ENCODE peak calls at places on chromosomes 11 and 22, in eight cellular contexts. One of them, this sample, is unnamed.

GRCh38 chr22:48758905-48759875 is 1068.5 kb downstream of the BRD1 start:
- DNase-seq in tibial artery: peak
- DNase-seq in omental fat pad: peak
- DNase-seq in AG09319: no peak
- DNase-seq in lower leg skin: no peak
- DNase-seq in osteocyte: peak
- DNase-seq in astrocyte of the cerebellum: no peak
- DNase-seq in OCI-LY7: no peak
- DNase-seq in this sample: peak

GRCh38 chr22:46734830-46735453 is 3.1 kb downstream of the CERK start:
- DNase-seq in omental fat pad: no peak
- DNase-seq in astrocyte of the cerebellum: no peak
- DNase-seq in osteocyte: no peak
- DNase-seq in lower leg skin: no peak
- DNase-seq in tibial artery: peak
- DNase-seq in OCI-LY7: peak
- DNase-seq in AG09319: no peak
- DNase-seq in this sample: no peak

GRCh38 chr11:74417379-74417804 is 19.2 kb upstream of the PGM2L1 start:
- DNase-seq in tibial artery: no peak
- DNase-seq in osteocyte: no peak
- DNase-seq in AG09319: no peak
- DNase-seq in lower leg skin: no peak
- DNase-seq in omental fat pad: no peak
- DNase-seq in astrocyte of the cerebellum: peak
- DNase-seq in OCI-LY7: no peak
- DNase-seq in this sample: no peak

GRCh38 chr22:17339095-17339693 is 30.1 kb upstream of the CECR2 start:
- DNase-seq in omental fat pad: no peak
- DNase-seq in lower leg skin: no peak
- DNase-seq in AG09319: no peak
- DNase-seq in OCI-LY7: no peak
- DNase-seq in tibial artery: no peak
- DNase-seq in osteocyte: no peak
- DNase-seq in astrocyte of the cerebellum: no peak
- DNase-seq in this sample: no peak

GRCh38 chr11:96054870-96055705 is 131.2 kb upstream of the MTMR2 start:
- DNase-seq in osteocyte: no peak
- DNase-seq in tibial artery: no peak
- DNase-seq in OCI-LY7: peak
- DNase-seq in AG09319: no peak
- DNase-seq in lower leg skin: no peak
- DNase-seq in omental fat pad: no peak
- DNase-seq in astrocyte of the cerebellum: no peak
- DNase-seq in this sample: no peak

GRCh38 chr11:102530558-102530957 is at the start of gene MMP7:
- DNase-seq in omental fat pad: no peak
- DNase-seq in astrocyte of the cerebellum: no peak
- DNase-seq in osteocyte: no peak
- DNase-seq in lower leg skin: no peak
- DNase-seq in tibial artery: no peak
- DNase-seq in AG09319: no peak
- DNase-seq in OCI-LY7: no peak
- DNase-seq in this sample: no peak

GRCh38 chr22:23969071-23969470 is 2.4 kb downstream of the DDTL start:
- DNase-seq in AG09319: no peak
- DNase-seq in OCI-LY7: no peak
- DNase-seq in osteocyte: no peak
- DNase-seq in tibial artery: no peak
- DNase-seq in astrocyte of the cerebellum: no peak
- DNase-seq in lower leg skin: no peak
- DNase-seq in omental fat pad: no peak
- DNase-seq in this sample: no peak

GRCh38 chr22:46979506-46979905 is 217.1 kb downstream of the TBC1D22A start:
- DNase-seq in tibial artery: no peak
- DNase-seq in OCI-LY7: no peak
- DNase-seq in osteocyte: peak
- DNase-seq in AG09319: no peak
- DNase-seq in astrocyte of the cerebellum: no peak
- DNase-seq in lower leg skin: peak
- DNase-seq in omental fat pad: no peak
- DNase-seq in this sample: no peak

GRCh38 chr11:17610402-17610894 is 63.4 kb downstream of the OTOG start:
- DNase-seq in AG09319: no peak
- DNase-seq in lower leg skin: peak
- DNase-seq in osteocyte: peak
- DNase-seq in tibial artery: no peak
- DNase-seq in OCI-LY7: no peak
- DNase-seq in astrocyte of the cerebellum: no peak
- DNase-seq in omental fat pad: no peak
- DNase-seq in this sample: peak

GRCh38 chr11:73204711-73205121 is 13.4 kb upstream of the P2RY2 start:
- DNase-seq in lower leg skin: peak
- DNase-seq in OCI-LY7: no peak
- DNase-seq in osteocyte: no peak
- DNase-seq in AG09319: no peak
- DNase-seq in tibial artery: peak
- DNase-seq in omental fat pad: no peak
- DNase-seq in astrocyte of the cerebellum: no peak
- DNase-seq in this sample: no peak

GRCh38 chr22:21054714-21055563 is 9.2 kb downstream of the LRRC74B start:
- DNase-seq in OCI-LY7: no peak
- DNase-seq in omental fat pad: no peak
- DNase-seq in astrocyte of the cerebellum: no peak
- DNase-seq in osteocyte: no peak
- DNase-seq in AG09319: no peak
- DNase-seq in lower leg skin: no peak
- DNase-seq in tibial artery: no peak
- DNase-seq in this sample: no peak

GRCh38 chr22:21052715-21053459 is 7.1 kb downstream of the LRRC74B start:
- DNase-seq in AG09319: no peak
- DNase-seq in tibial artery: no peak
- DNase-seq in osteocyte: no peak
- DNase-seq in astrocyte of the cerebellum: no peak
- DNase-seq in omental fat pad: no peak
- DNase-seq in lower leg skin: no peak
- DNase-seq in OCI-LY7: no peak
- DNase-seq in this sample: no peak

GRCh38 chr22:21051145-21051835 is 5.5 kb downstream of the LRRC74B start:
- DNase-seq in omental fat pad: no peak
- DNase-seq in AG09319: no peak
- DNase-seq in osteocyte: no peak
- DNase-seq in lower leg skin: no peak
- DNase-seq in astrocyte of the cerebellum: no peak
- DNase-seq in tibial artery: no peak
- DNase-seq in OCI-LY7: no peak
- DNase-seq in this sample: no peak

GRCh38 chr22:21054046-21054713 is 8.4 kb downstream of the LRRC74B start:
- DNase-seq in tibial artery: no peak
- DNase-seq in lower leg skin: no peak
- DNase-seq in omental fat pad: no peak
- DNase-seq in osteocyte: no peak
- DNase-seq in astrocyte of the cerebellum: no peak
- DNase-seq in OCI-LY7: no peak
- DNase-seq in AG09319: no peak
- DNase-seq in this sample: no peak

GRCh38 chr22:21051836-21052400 is 6.2 kb downstream of the LRRC74B start:
- DNase-seq in OCI-LY7: no peak
- DNase-seq in tibial artery: no peak
- DNase-seq in astrocyte of the cerebellum: no peak
- DNase-seq in AG09319: no peak
- DNase-seq in lower leg skin: no peak
- DNase-seq in osteocyte: no peak
- DNase-seq in omental fat pad: no peak
- DNase-seq in this sample: no peak
- TF ChIP-seq CTCF in OCI-LY7: no peak
- TF ChIP-seq CTCF in tibial artery: no peak
- TF ChIP-seq CTCF in astrocyte of the cerebellum: no peak
- TF ChIP-seq CTCF in AG09319: no peak
- TF ChIP-seq CTCF in lower leg skin: no peak
- TF ChIP-seq CTCF in osteocyte: no peak
- TF ChIP-seq CTCF in omental fat pad: no peak
- TF ChIP-seq CTCF in this sample: no peak

GRCh38 chr11:11988099-11988651 is 20.3 kb downstream of the DKK3 start:
- DNase-seq in osteocyte: no peak
- DNase-seq in OCI-LY7: no peak
- DNase-seq in tibial artery: no peak
- DNase-seq in lower leg skin: peak
- DNase-seq in astrocyte of the cerebellum: no peak
- DNase-seq in omental fat pad: no peak
- DNase-seq in AG09319: no peak
- DNase-seq in this sample: no peak
- TF ChIP-seq CTCF in osteocyte: no peak
- TF ChIP-seq CTCF in OCI-LY7: no peak
- TF ChIP-seq CTCF in tibial artery: no peak
- TF ChIP-seq CTCF in lower leg skin: no peak
- TF ChIP-seq CTCF in astrocyte of the cerebellum: no peak
- TF ChIP-seq CTCF in omental fat pad: no peak
- TF ChIP-seq CTCF in AG09319: no peak
- TF ChIP-seq CTCF in this sample: no peak

GRCh38 chr11:64341429-64341828 is 1.4 kb downstream of the CCDC88B start:
- DNase-seq in tibial artery: no peak
- DNase-seq in OCI-LY7: no peak
- DNase-seq in lower leg skin: no peak
- DNase-seq in omental fat pad: no peak
- DNase-seq in AG09319: no peak
- DNase-seq in osteocyte: no peak
- DNase-seq in astrocyte of the cerebellum: no peak
- DNase-seq in this sample: no peak

GRCh38 chr11:64343740-64344133 is 3.7 kb downstream of the CCDC88B start:
- DNase-seq in AG09319: no peak
- DNase-seq in astrocyte of the cerebellum: no peak
- DNase-seq in osteocyte: no peak
- DNase-seq in omental fat pad: no peak
- DNase-seq in OCI-LY7: no peak
- DNase-seq in tibial artery: no peak
- DNase-seq in lower leg skin: no peak
- DNase-seq in this sample: no peak

GRCh38 chr11:64342869-64343739 is 3.1 kb downstream of the CCDC88B start:
- DNase-seq in osteocyte: no peak
- DNase-seq in lower leg skin: no peak
- DNase-seq in astrocyte of the cerebellum: no peak
- DNase-seq in AG09319: no peak
- DNase-seq in OCI-LY7: no peak
- DNase-seq in omental fat pad: no peak
- DNase-seq in tibial artery: no peak
- DNase-seq in this sample: no peak

GRCh38 chr11:64340671-64341335 is 799 bp downstream of the CCDC88B start:
- DNase-seq in lower leg skin: no peak
- DNase-seq in astrocyte of the cerebellum: no peak
- DNase-seq in AG09319: no peak
- DNase-seq in osteocyte: no peak
- DNase-seq in omental fat pad: no peak
- DNase-seq in tibial artery: no peak
- DNase-seq in OCI-LY7: peak
- DNase-seq in this sample: peak

GRCh38 chr11:64341851-64342791 is 2.1 kb downstream of the CCDC88B start:
- DNase-seq in omental fat pad: peak
- DNase-seq in osteocyte: no peak
- DNase-seq in astrocyte of the cerebellum: peak
- DNase-seq in OCI-LY7: peak
- DNase-seq in AG09319: peak
- DNase-seq in tibial artery: peak
- DNase-seq in lower leg skin: peak
- DNase-seq in this sample: peak
- TF ChIP-seq CTCF in omental fat pad: no peak
- TF ChIP-seq CTCF in osteocyte: peak
- TF ChIP-seq CTCF in astrocyte of the cerebellum: peak
- TF ChIP-seq CTCF in OCI-LY7: peak
- TF ChIP-seq CTCF in AG09319: peak
- TF ChIP-seq CTCF in tibial artery: peak
- TF ChIP-seq CTCF in lower leg skin: no peak
- TF ChIP-seq CTCF in this sample: no peak

DNA sequence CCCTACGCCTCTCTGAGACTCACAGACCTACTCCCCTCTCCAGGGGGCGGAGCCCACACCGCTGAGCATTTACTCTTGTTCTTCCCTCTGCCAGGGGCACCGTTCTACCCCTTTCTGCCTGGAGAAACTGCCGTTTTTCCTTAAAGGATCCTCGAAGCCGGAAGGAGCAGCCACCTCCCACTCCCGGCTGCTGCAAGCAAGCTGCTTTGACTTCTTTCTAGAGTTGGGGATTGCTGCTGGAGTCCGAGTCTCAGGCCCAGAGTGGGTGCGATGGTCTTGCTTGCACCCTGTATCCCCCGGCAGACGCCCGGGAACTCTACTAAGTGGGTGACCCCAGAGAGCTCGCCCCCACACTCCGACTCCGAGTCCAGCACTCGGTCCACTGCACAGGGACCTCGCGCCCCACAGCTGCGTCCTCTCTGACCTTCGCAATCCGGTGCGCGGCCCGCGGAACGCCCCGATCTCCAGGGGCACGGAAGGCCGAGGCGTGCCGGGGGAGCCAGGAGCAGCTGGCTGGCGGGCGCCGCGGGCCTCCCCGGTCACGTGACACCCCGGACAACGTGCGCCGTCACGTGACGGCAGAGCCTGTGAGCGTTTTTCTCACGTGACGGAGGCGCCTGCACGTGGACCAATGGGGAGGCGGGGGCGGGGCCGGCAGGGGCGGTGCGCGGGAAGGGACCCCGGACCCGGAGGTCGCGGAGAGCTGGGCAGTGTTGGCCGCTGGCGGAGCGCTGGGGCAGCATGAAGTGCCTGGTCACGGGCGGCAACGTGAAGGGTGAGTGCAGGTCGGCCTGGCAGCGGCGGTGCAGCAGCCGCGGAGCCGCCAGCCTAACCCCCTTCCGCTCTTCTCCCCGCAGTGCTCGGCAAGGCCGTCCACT is at the start of gene RAD9A:
- DNase-seq in OCI-LY7: peak
- DNase-seq in lower leg skin: peak
- DNase-seq in astrocyte of the cerebellum: peak
- DNase-seq in omental fat pad: peak
- DNase-seq in osteocyte: peak
- DNase-seq in tibial artery: peak
- DNase-seq in AG09319: peak
- DNase-seq in this sample: peak
- TF ChIP-seq CTCF in OCI-LY7: no peak
- TF ChIP-seq CTCF in lower leg skin: peak
- TF ChIP-seq CTCF in astrocyte of the cerebellum: no peak
- TF ChIP-seq CTCF in omental fat pad: no peak
- TF ChIP-seq CTCF in osteocyte: no peak
- TF ChIP-seq CTCF in tibial artery: no peak
- TF ChIP-seq CTCF in AG09319: no peak
- TF ChIP-seq CTCF in this sample: no peak

DNA sequence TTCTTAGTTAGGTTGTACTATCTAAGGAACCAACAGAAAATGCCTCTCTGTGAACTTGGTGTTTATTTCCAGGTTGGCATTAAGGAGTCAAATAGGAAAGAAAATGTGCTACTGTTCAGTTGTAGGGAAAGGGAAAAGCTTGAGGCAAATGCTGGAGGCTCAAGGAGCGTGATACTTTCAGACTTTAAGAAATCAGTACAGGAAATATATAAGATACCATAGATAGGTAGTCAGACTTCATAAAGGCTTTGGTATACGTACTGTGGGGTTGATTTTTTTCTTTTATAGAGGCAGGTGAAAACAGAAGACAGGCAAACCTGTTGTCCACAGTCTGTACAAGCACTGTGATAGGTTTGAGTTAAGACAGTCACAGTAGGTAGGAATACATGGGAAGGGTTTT is 30.8 kb downstream of the EP300 start:
- DNase-seq in OCI-LY7: no peak
- DNase-seq in omental fat pad: no peak
- DNase-seq in lower leg skin: no peak
- DNase-seq in AG09319: no peak
- DNase-seq in osteocyte: no peak
- DNase-seq in astrocyte of the cerebellum: no peak
- DNase-seq in tibial artery: no peak
- DNase-seq in this sample: no peak
- TF ChIP-seq CTCF in OCI-LY7: no peak
- TF ChIP-seq CTCF in omental fat pad: no peak
- TF ChIP-seq CTCF in lower leg skin: no peak
- TF ChIP-seq CTCF in AG09319: no peak
- TF ChIP-seq CTCF in osteocyte: no peak
- TF ChIP-seq CTCF in astrocyte of the cerebellum: no peak
- TF ChIP-seq CTCF in tibial artery: no peak
- TF ChIP-seq CTCF in this sample: no peak